ENCODE peak calls at places on chromosomes 2 and 18, in eight cellular contexts. One of them, this sample, is unnamed.
A peak's percentile ranks its signal among the peaks of the same experiment; 100 is the strongest.

GRCh38 chr2:60302377-60303126 is 250.9 kb downstream of the BCL11A start:
- DNase-seq in sciatic nerve: no peak
- DNase-seq in endothelial cell: no peak
- DNase-seq in SJSA1: no peak
- DNase-seq in transverse colon: no peak
- DNase-seq in activated CD4-positive, CD25-positive, alpha-beta regulatory T cell: no peak
- DNase-seq in lower leg skin: no peak
- DNase-seq in naive thymus-derived CD4-positive, alpha-beta T cell: no peak
- DNase-seq in this sample: no peak

GRCh38 chr18:43819397-43819796 is 542.1 kb upstream of the SYT4 start:
- DNase-seq in SJSA1: no peak
- DNase-seq in lower leg skin: no peak
- DNase-seq in activated CD4-positive, CD25-positive, alpha-beta regulatory T cell: no peak
- DNase-seq in transverse colon: no peak
- DNase-seq in naive thymus-derived CD4-positive, alpha-beta T cell: no peak
- DNase-seq in sciatic nerve: no peak
- DNase-seq in endothelial cell: no peak
- DNase-seq in this sample: no peak

GRCh38 chr2:218871345-218872302 is 9.0 kb upstream of the WNT10A start:
- DNase-seq in SJSA1: no peak
- DNase-seq in endothelial cell: no peak
- DNase-seq in sciatic nerve: no peak
- DNase-seq in transverse colon: no peak
- DNase-seq in naive thymus-derived CD4-positive, alpha-beta T cell: no peak
- DNase-seq in activated CD4-positive, CD25-positive, alpha-beta regulatory T cell: no peak
- DNase-seq in lower leg skin: no peak
- DNase-seq in this sample: no peak

GRCh38 chr2:122237506-122237905 is 482.1 kb downstream of the TSN start:
- DNase-seq in naive thymus-derived CD4-positive, alpha-beta T cell: no peak
- DNase-seq in lower leg skin: no peak
- DNase-seq in sciatic nerve: no peak
- DNase-seq in activated CD4-positive, CD25-positive, alpha-beta regulatory T cell: no peak
- DNase-seq in transverse colon: no peak
- DNase-seq in SJSA1: no peak
- DNase-seq in endothelial cell: no peak
- DNase-seq in this sample: no peak

GRCh38 chr2:128301501-128301966 is 17.1 kb downstream of the HS6ST1 start:
- DNase-seq in endothelial cell: no peak
- DNase-seq in lower leg skin: no peak
- DNase-seq in SJSA1: peak; percentile 97
- DNase-seq in transverse colon: no peak
- DNase-seq in activated CD4-positive, CD25-positive, alpha-beta regulatory T cell: no peak
- DNase-seq in sciatic nerve: no peak
- DNase-seq in naive thymus-derived CD4-positive, alpha-beta T cell: no peak
- DNase-seq in this sample: no peak

GRCh38 chr2:230900336-230900995 is 24.6 kb downstream of the GPR55 start:
- DNase-seq in endothelial cell: no peak
- DNase-seq in activated CD4-positive, CD25-positive, alpha-beta regulatory T cell: no peak
- DNase-seq in sciatic nerve: peak; percentile 23
- DNase-seq in transverse colon: peak; percentile 4
- DNase-seq in lower leg skin: no peak
- DNase-seq in SJSA1: no peak
- DNase-seq in naive thymus-derived CD4-positive, alpha-beta T cell: no peak
- DNase-seq in this sample: no peak

GRCh38 chr2:212945526-212945925 is 205.9 kb downstream of the IKZF2 start:
- DNase-seq in transverse colon: no peak
- DNase-seq in endothelial cell: no peak
- DNase-seq in SJSA1: no peak
- DNase-seq in naive thymus-derived CD4-positive, alpha-beta T cell: no peak
- DNase-seq in activated CD4-positive, CD25-positive, alpha-beta regulatory T cell: no peak
- DNase-seq in lower leg skin: no peak
- DNase-seq in sciatic nerve: no peak
- DNase-seq in this sample: no peak

GRCh38 chr2:40639294-40639693 is 187.4 kb upstream of the SLC8A1 start:
- DNase-seq in transverse colon: peak; percentile 8
- DNase-seq in lower leg skin: no peak
- DNase-seq in endothelial cell: no peak
- DNase-seq in SJSA1: no peak
- DNase-seq in naive thymus-derived CD4-positive, alpha-beta T cell: no peak
- DNase-seq in activated CD4-positive, CD25-positive, alpha-beta regulatory T cell: no peak
- DNase-seq in sciatic nerve: no peak
- DNase-seq in this sample: no peak

GRCh38 chr18:77161954-77162353 is 29.4 kb upstream of the MBP start:
- DNase-seq in lower leg skin: no peak
- DNase-seq in transverse colon: no peak
- DNase-seq in sciatic nerve: no peak
- DNase-seq in endothelial cell: no peak
- DNase-seq in activated CD4-positive, CD25-positive, alpha-beta regulatory T cell: no peak
- DNase-seq in SJSA1: peak; percentile 16
- DNase-seq in naive thymus-derived CD4-positive, alpha-beta T cell: no peak
- DNase-seq in this sample: no peak

GRCh38 chr2:172096661-172097547 is 5.8 kb downstream of the DLX2 start:
- DNase-seq in lower leg skin: no peak
- DNase-seq in activated CD4-positive, CD25-positive, alpha-beta regulatory T cell: no peak
- DNase-seq in transverse colon: no peak
- DNase-seq in sciatic nerve: peak; percentile 56
- DNase-seq in SJSA1: peak; percentile 77
- DNase-seq in endothelial cell: no peak
- DNase-seq in naive thymus-derived CD4-positive, alpha-beta T cell: peak; percentile 27
- DNase-seq in this sample: no peak

GRCh38 chr2:24720310-24720709 is 72.9 kb downstream of the PTRHD1 start:
- DNase-seq in endothelial cell: no peak
- DNase-seq in SJSA1: no peak
- DNase-seq in activated CD4-positive, CD25-positive, alpha-beta regulatory T cell: no peak
- DNase-seq in transverse colon: no peak
- DNase-seq in naive thymus-derived CD4-positive, alpha-beta T cell: no peak
- DNase-seq in lower leg skin: no peak
- DNase-seq in sciatic nerve: no peak
- DNase-seq in this sample: peak; percentile 9

GRCh38 chr18:10402876-10403559 is 51.4 kb upstream of the APCDD1 start:
- DNase-seq in activated CD4-positive, CD25-positive, alpha-beta regulatory T cell: no peak
- DNase-seq in naive thymus-derived CD4-positive, alpha-beta T cell: no peak
- DNase-seq in transverse colon: no peak
- DNase-seq in lower leg skin: no peak
- DNase-seq in endothelial cell: no peak
- DNase-seq in SJSA1: no peak
- DNase-seq in sciatic nerve: no peak
- DNase-seq in this sample: no peak

GRCh38 chr2:6429210-6429986 is 436.3 kb downstream of the CMPK2 start:
- DNase-seq in sciatic nerve: no peak
- DNase-seq in lower leg skin: no peak
- DNase-seq in transverse colon: no peak
- DNase-seq in endothelial cell: no peak
- DNase-seq in SJSA1: no peak
- DNase-seq in naive thymus-derived CD4-positive, alpha-beta T cell: no peak
- DNase-seq in activated CD4-positive, CD25-positive, alpha-beta regulatory T cell: no peak
- DNase-seq in this sample: no peak

GRCh38 chr2:197946562-197946961 is 142.2 kb downstream of the PLCL1 start:
- DNase-seq in activated CD4-positive, CD25-positive, alpha-beta regulatory T cell: no peak
- DNase-seq in lower leg skin: peak; percentile 30
- DNase-seq in transverse colon: no peak
- DNase-seq in SJSA1: no peak
- DNase-seq in naive thymus-derived CD4-positive, alpha-beta T cell: no peak
- DNase-seq in sciatic nerve: no peak
- DNase-seq in endothelial cell: no peak
- DNase-seq in this sample: no peak